ENCODE peak calls at places on chromosomes 13 and 19, in seven cellular contexts. L is AG10803, A is AG04449, H is mammary epithelial cell, E is GM12865, V is left ventricle myocardium inferior, M is left lung. X is an unnamed sample.

GRCh38 chr13:26599885-26600284 is 42.4 kb downstream of the WASF3 start:
- DNase-seq in L (no peak), V (no peak), E (no peak), M (no peak), A (no peak), H (no peak), X (no peak)

GRCh38 chr19:45769821-45770191 is 754 bp upstream of the SIX5 start:
- DNase-seq in H (peak), L (peak), E (peak), M (peak), V (no peak), A (no peak), X (no peak)

GRCh38 chr19:55145241-55145640 is 3.8 kb downstream of the TNNT1 start:
- DNase-seq in M (no peak), H (no peak), L (no peak), E (no peak), V (no peak), A (no peak), X (no peak)

GRCh38 chr19:36605101-36605838 is at the start of gene ZNF382:
- DNase-seq in H (peak), M (peak), V (peak), E (peak), A (no peak), L (peak), X (peak)

GRCh38 chr13:80083516-80084085 is 257.3 kb downstream of the SPRY2 start:
- DNase-seq in H (no peak), E (no peak), V (no peak), L (peak), M (no peak), A (peak), X (no peak)

GRCh38 chr19:7799640-7800355 is 30.2 kb upstream of the EVI5L start:
- DNase-seq in H (peak), V (peak), A (no peak), E (peak), L (peak), M (peak), X (peak)

GRCh38 chr13:77429320-77430142 is 102.6 kb upstream of the MYCBP2 start:
- DNase-seq in A (no peak), M (no peak), V (no peak), L (peak), H (peak), E (peak), X (no peak)

GRCh38 chr19:5455367-5456129 is at the start of gene ZNRF4:
- DNase-seq in A (no peak), E (no peak), H (no peak), V (no peak), L (no peak), M (no peak), X (no peak)

GRCh38 chr13:80783926-80784325 is 443.0 kb upstream of the SPRY2 start:
- DNase-seq in A (no peak), M (no peak), V (no peak), H (no peak), L (no peak), E (no peak), X (no peak)

GRCh38 chr13:85314686-85315085 is 484.5 kb downstream of the SLITRK6 start:
- DNase-seq in M (no peak), V (no peak), L (no peak), H (no peak), E (no peak), A (no peak), X (no peak)

GRCh38 chr19:50803633-50804419 is 13.6 kb downstream of the ACP4 start:
- DNase-seq in A (no peak), V (no peak), E (peak), L (no peak), H (no peak), M (no peak), X (no peak)

GRCh38 chr13:52809310-52809769 is 39.1 kb downstream of the PCDH8 start:
- DNase-seq in E (peak), V (peak), L (peak), H (peak), M (peak), A (no peak), X (peak)

GRCh38 chr19:33302974-33303790 is 848 bp upstream of the CEBPA start:
- DNase-seq in E (no peak), L (peak), A (no peak), M (no peak), H (peak), V (peak), X (peak)
- TF ChIP-seq CTCF in E (no peak), L (no peak), A (no peak), M (no peak), H (no peak), V (no peak), X (no peak)

GRCh38 chr13:102142473-102142826 is 259.4 kb downstream of the FGF14 start:
- DNase-seq in A (no peak), L (no peak), H (no peak), V (no peak), M (no peak), E (no peak), X (no peak)

GRCh38 chr13:102138635-102139225 is 263.1 kb downstream of the FGF14 start:
- DNase-seq in E (no peak), M (no peak), A (no peak), H (no peak), L (no peak), V (no peak), X (no peak)

GRCh38 chr13:102145750-102146149 is 256.1 kb downstream of the FGF14 start:
- DNase-seq in M (no peak), L (no peak), E (no peak), H (no peak), V (no peak), A (no peak), X (no peak)

GRCh38 chr13:102139626-102140025 is 262.2 kb downstream of the FGF14 start:
- DNase-seq in E (no peak), A (no peak), L (no peak), H (no peak), V (no peak), M (no peak), X (no peak)

DNA sequence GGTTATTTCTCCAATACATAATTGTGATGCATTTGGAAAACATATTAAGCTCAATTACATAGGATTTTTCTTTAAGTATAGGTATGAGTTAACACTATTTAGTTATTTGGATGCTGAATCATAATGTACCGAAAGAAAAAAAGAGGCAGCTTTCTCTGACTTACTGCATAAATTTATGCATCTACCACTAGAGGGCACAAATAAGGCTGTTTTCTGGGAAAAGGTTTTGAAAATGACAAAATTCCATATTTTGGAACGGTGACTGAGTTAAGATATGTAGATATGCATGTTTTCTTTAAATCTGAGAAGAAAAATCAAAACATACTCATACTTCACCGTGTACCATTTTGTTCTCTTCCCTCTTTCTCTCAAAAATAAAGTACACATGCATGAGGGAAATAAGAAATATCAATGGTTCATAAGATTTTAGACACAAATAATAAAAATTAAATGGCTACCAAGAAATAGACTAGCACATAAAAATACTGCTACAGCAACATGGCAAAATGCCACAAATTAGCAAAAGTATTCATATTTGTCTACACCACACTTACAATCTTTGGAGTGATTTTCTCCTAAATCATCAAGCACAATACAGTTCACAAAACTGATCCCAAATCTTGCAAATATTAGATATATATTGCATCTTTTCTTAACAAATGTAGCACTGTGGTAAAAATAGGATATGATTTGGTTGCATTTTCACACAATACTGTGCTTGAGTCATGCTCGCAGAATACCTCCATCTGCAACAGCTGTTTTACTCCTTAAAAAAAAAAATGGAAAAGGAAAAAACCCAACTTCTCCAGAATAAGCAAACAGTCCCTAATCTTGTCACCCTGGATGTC is 260.0 kb downstream of the FGF14 start:
- DNase-seq in A (no peak), M (no peak), L (peak), H (no peak), V (no peak), E (no peak), X (no peak)
- TF ChIP-seq CTCF in A (peak), M (peak), L (peak), H (peak), V (peak), E (peak), X (peak)

DNA sequence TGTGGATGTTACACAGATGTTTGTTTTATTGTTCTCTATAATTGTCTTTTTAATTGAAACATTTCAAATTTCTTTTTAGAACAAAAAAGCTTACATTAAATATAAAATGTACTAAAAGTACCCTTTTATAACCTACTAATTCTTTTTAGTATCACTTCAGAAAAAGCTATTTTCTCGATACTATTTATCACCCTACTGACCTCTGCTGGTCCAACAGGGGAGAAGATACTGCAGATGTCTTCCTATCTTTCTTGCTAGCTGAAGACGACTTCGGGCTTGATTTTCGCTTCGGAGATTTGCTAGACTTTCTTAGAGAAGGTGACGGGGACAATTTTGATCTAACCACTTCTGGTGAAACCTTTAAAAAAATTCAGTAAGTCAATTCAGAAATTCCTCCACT is 42.4 kb downstream of the ZC3H13 start:
- DNase-seq in E (no peak), H (no peak), M (no peak), A (no peak), L (peak), V (no peak), X (no peak)
- TF ChIP-seq CTCF in E (peak), H (peak), M (no peak), A (peak), L (peak), V (peak), X (peak)

GRCh38 chr13:60396008-60396782 is 825 bp upstream of the TDRD3 start:
- DNase-seq in L (peak), M (peak), H (peak), E (peak), A (peak), V (peak), X (peak)
- TF ChIP-seq CTCF in L (no peak), M (no peak), H (no peak), E (no peak), A (no peak), V (no peak), X (no peak)

DNA sequence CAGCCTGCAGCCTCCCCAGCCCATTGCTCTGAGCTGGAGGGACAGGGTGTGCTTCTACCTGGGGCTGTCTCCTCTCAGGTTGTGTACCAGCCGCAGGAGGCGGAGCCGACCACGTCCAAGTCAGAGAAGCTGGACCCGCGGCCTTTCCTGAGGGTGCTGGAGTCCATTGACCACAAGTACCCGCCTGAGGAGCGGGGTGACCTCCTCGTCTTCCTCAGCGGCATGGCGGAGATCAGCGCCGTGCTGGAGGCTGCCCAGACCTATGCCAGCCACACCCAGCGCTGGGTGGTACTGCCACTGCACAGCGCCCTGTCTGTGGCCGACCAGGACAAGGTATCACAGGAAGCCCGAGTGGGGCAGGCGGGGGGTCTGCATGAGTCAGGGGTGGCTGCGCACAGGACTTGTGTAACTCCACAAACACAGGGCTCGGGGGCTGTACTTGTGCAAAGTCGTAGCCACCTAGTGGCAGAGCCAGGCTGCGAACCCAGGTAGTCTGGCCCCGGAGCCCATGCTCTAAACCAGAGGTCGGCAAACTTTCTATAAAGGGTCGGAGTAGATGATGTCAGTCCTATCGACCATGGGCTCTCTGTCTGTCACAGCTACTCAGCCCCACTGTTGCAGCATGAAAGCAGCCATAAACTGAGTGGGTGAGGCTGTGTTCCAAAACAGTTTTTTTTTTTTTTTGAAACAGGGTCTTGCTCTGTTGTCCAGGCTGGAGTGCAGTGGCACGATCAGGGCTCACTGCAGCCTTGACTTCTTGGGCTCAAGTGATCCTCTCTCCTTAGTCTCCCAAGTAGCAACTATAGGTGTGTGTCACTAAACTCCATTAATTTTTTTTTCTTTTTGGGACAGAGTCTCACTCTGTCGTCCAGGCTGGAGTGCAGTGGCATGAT is 8.9 kb downstream of the DHX34 start:
- DNase-seq in M (no peak), H (no peak), E (peak), A (no peak), V (no peak), L (no peak), X (no peak)
- TF ChIP-seq CTCF in M (no peak), H (peak), E (no peak), A (no peak), V (no peak), L (peak), X (peak)

DNA sequence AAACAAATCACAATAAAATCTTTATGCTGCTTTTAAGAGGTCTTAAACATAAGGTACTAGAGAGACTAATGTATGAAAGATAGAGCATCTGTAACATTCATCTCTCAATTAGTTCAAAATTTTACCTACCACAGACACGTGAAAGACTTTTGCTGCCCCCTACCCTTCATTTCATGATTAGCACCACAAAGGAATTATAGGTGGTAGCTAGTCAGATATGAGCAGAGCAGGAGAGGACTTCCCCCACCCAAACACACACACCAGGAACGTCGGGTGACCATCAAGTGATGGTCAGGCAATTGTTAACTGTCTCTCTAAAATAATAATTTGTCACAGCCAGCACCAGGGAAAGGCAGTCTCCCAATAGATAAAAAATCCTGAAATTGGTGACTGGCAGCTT is 1531.7 kb upstream of the SPRY2 start:
- DNase-seq in L (no peak), A (no peak), M (no peak), V (no peak), H (no peak), E (no peak), X (no peak)
- TF ChIP-seq CTCF in L (no peak), A (no peak), M (no peak), V (no peak), H (no peak), E (no peak), X (peak)

GRCh38 chr19:28239270-28239669 is 973.7 kb downstream of the UQCRFS1 start:
- DNase-seq in L (no peak), A (no peak), M (no peak), E (no peak), H (no peak), V (no peak), X (no peak)
- TF ChIP-seq CTCF in L (peak), A (no peak), M (no peak), E (peak), H (peak), V (no peak), X (peak)

DNA sequence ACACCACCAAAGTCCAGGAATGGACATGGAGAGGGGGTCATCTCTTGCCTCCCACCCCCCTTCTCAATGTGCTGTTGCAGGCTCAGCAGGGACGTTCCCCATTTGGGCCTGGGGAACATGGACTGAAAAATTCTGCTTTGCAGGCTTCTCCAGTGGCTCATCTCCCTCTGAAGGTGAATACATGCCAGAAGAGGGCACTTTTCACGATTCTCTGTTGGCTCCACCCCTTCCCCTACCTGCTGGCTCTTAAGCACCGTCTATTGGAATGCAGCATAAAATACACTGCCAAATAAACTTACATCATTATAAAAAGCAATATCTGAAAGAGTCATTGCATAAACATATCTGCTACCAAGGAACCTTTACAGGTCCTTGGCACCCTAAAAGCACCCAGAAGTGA is 35.7 kb downstream of the NHLRC3 start:
- DNase-seq in V (no peak), A (no peak), M (no peak), E (no peak), H (peak), L (no peak), X (no peak)
- TF ChIP-seq CTCF in V (no peak), A (no peak), M (no peak), E (no peak), H (no peak), L (no peak), X (no peak)

DNA sequence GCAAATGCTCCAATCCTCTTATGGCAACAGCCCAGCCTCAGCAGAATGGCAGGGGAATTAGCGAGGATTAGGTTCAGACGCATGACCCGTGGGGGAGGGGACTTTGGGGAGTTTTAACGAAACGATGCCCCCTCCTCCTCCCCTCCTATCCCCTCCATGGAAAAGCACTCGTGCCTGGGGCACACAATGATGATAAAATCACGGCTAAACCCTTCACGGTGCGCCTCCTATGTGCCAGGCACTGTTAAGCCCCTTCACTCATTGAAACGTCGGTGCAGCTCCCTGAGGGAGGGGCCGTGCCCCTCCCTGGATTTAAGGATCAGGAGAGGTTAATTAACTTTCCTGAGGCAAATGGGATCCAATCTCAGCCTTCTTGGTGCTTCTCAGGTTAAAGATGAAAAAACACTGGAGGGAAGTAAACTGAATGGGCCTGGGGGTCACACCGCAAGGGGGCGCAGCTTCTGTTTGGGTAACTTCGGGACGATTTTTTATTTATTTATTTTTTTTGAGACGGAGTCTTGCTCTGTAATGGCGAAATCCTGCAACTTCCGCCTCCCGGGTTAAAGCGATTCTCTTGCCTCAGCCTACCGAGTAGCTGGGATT is 10.1 kb upstream of the TPRX2 start:
- DNase-seq in E (peak), M (no peak), L (peak), V (no peak), A (no peak), H (no peak), X (no peak)
- TF ChIP-seq CTCF in E (peak), M (peak), L (peak), V (peak), A (peak), H (no peak), X (peak)